ENCODE peak calls at places on chromosome 1, in nine cellular contexts. One of them, this sample, is unnamed.

GRCh38 chr1:243851129-243851756 is 1.2 kb upstream of the AKT3 start:
- DNase-seq in heart left ventricle: no peak
- DNase-seq in progenitor cell of endocrine pancreas: no peak
- DNase-seq in WERI-Rb-1: no peak
- DNase-seq in retinal pigment epithelial cell: no peak
- DNase-seq in ovary: no peak
- DNase-seq in A673: peak
- DNase-seq in H9: no peak
- DNase-seq in epithelial cell of esophagus: peak
- DNase-seq in this sample: no peak

GRCh38 chr1:160460683-160461287 is 60.4 kb downstream of the VANGL2 start:
- DNase-seq in heart left ventricle: no peak
- DNase-seq in progenitor cell of endocrine pancreas: no peak
- DNase-seq in WERI-Rb-1: no peak
- DNase-seq in retinal pigment epithelial cell: no peak
- DNase-seq in ovary: no peak
- DNase-seq in A673: peak
- DNase-seq in H9: no peak
- DNase-seq in epithelial cell of esophagus: no peak
- DNase-seq in this sample: no peak

GRCh38 chr1:229803601-229804217 is 177.7 kb downstream of the URB2 start:
- DNase-seq in heart left ventricle: no peak
- DNase-seq in progenitor cell of endocrine pancreas: no peak
- DNase-seq in WERI-Rb-1: no peak
- DNase-seq in retinal pigment epithelial cell: no peak
- DNase-seq in ovary: no peak
- DNase-seq in A673: no peak
- DNase-seq in H9: no peak
- DNase-seq in epithelial cell of esophagus: peak
- DNase-seq in this sample: no peak

GRCh38 chr1:40877681-40878080 is 15.5 kb upstream of the CITED4 start:
- DNase-seq in heart left ventricle: peak
- DNase-seq in progenitor cell of endocrine pancreas: no peak
- DNase-seq in WERI-Rb-1: peak
- DNase-seq in retinal pigment epithelial cell: peak
- DNase-seq in ovary: peak
- DNase-seq in A673: peak
- DNase-seq in H9: no peak
- DNase-seq in epithelial cell of esophagus: peak
- DNase-seq in this sample: no peak

GRCh38 chr1:84936116-84936810 is 43.3 kb upstream of the LPAR3 start:
- DNase-seq in heart left ventricle: peak
- DNase-seq in progenitor cell of endocrine pancreas: no peak
- DNase-seq in WERI-Rb-1: peak
- DNase-seq in retinal pigment epithelial cell: no peak
- DNase-seq in ovary: no peak
- DNase-seq in A673: peak
- DNase-seq in H9: no peak
- DNase-seq in epithelial cell of esophagus: peak
- DNase-seq in this sample: no peak

GRCh38 chr1:215900684-215901083 is 333.6 kb downstream of the KCTD3 start:
- DNase-seq in heart left ventricle: no peak
- DNase-seq in progenitor cell of endocrine pancreas: no peak
- DNase-seq in WERI-Rb-1: peak
- DNase-seq in retinal pigment epithelial cell: no peak
- DNase-seq in ovary: no peak
- DNase-seq in A673: no peak
- DNase-seq in H9: no peak
- DNase-seq in epithelial cell of esophagus: no peak
- DNase-seq in this sample: no peak

GRCh38 chr1:119771016-119771415 is 2.3 kb upstream of the HMGCS2 start:
- DNase-seq in heart left ventricle: no peak
- DNase-seq in progenitor cell of endocrine pancreas: no peak
- DNase-seq in WERI-Rb-1: peak
- DNase-seq in retinal pigment epithelial cell: no peak
- DNase-seq in ovary: no peak
- DNase-seq in A673: peak
- DNase-seq in H9: no peak
- DNase-seq in epithelial cell of esophagus: no peak
- DNase-seq in this sample: no peak

GRCh38 chr1:167082511-167083027 is 7.6 kb downstream of the GPA33 start:
- DNase-seq in heart left ventricle: no peak
- DNase-seq in progenitor cell of endocrine pancreas: no peak
- DNase-seq in WERI-Rb-1: peak
- DNase-seq in retinal pigment epithelial cell: no peak
- DNase-seq in ovary: no peak
- DNase-seq in A673: no peak
- DNase-seq in H9: no peak
- DNase-seq in epithelial cell of esophagus: peak
- DNase-seq in this sample: peak

GRCh38 chr1:45141247-45142003 is 65.0 kb downstream of the ZSWIM5 start:
- DNase-seq in heart left ventricle: no peak
- DNase-seq in progenitor cell of endocrine pancreas: no peak
- DNase-seq in WERI-Rb-1: no peak
- DNase-seq in retinal pigment epithelial cell: no peak
- DNase-seq in ovary: no peak
- DNase-seq in A673: no peak
- DNase-seq in H9: no peak
- DNase-seq in epithelial cell of esophagus: no peak
- DNase-seq in this sample: no peak

GRCh38 chr1:204758601-204759000 is 73.1 kb upstream of the LRRN2 start:
- DNase-seq in heart left ventricle: no peak
- DNase-seq in progenitor cell of endocrine pancreas: no peak
- DNase-seq in WERI-Rb-1: no peak
- DNase-seq in retinal pigment epithelial cell: no peak
- DNase-seq in ovary: no peak
- DNase-seq in A673: no peak
- DNase-seq in H9: no peak
- DNase-seq in epithelial cell of esophagus: no peak
- DNase-seq in this sample: no peak

GRCh38 chr1:25572708-25573590 is 29.5 kb downstream of the LDLRAP1 start:
- DNase-seq in heart left ventricle: no peak
- DNase-seq in progenitor cell of endocrine pancreas: peak
- DNase-seq in WERI-Rb-1: peak
- DNase-seq in retinal pigment epithelial cell: no peak
- DNase-seq in ovary: peak
- DNase-seq in A673: peak
- DNase-seq in H9: peak
- DNase-seq in epithelial cell of esophagus: peak
- DNase-seq in this sample: peak

GRCh38 chr1:228185641-228185965 is 20.0 kb downstream of the IBA57 start:
- DNase-seq in heart left ventricle: no peak
- DNase-seq in progenitor cell of endocrine pancreas: no peak
- DNase-seq in WERI-Rb-1: no peak
- DNase-seq in retinal pigment epithelial cell: no peak
- DNase-seq in ovary: peak
- DNase-seq in A673: no peak
- DNase-seq in H9: no peak
- DNase-seq in epithelial cell of esophagus: no peak
- DNase-seq in this sample: no peak

GRCh38 chr1:64934115-64934880 is 32.1 kb downstream of the JAK1 start:
- DNase-seq in heart left ventricle: peak
- DNase-seq in progenitor cell of endocrine pancreas: no peak
- DNase-seq in WERI-Rb-1: no peak
- DNase-seq in retinal pigment epithelial cell: no peak
- DNase-seq in ovary: no peak
- DNase-seq in A673: peak
- DNase-seq in H9: no peak
- DNase-seq in epithelial cell of esophagus: peak
- DNase-seq in this sample: no peak

GRCh38 chr1:244163861-244164562 is 112.9 kb downstream of the ZBTB18 start:
- DNase-seq in heart left ventricle: peak
- DNase-seq in progenitor cell of endocrine pancreas: no peak
- DNase-seq in WERI-Rb-1: no peak
- DNase-seq in retinal pigment epithelial cell: peak
- DNase-seq in ovary: no peak
- DNase-seq in A673: peak
- DNase-seq in H9: peak
- DNase-seq in epithelial cell of esophagus: peak
- DNase-seq in this sample: no peak

GRCh38 chr1:221858758-221859157 is 116.9 kb upstream of the DUSP10 start:
- DNase-seq in heart left ventricle: no peak
- DNase-seq in progenitor cell of endocrine pancreas: no peak
- DNase-seq in WERI-Rb-1: no peak
- DNase-seq in retinal pigment epithelial cell: no peak
- DNase-seq in ovary: no peak
- DNase-seq in A673: no peak
- DNase-seq in H9: no peak
- DNase-seq in epithelial cell of esophagus: peak
- DNase-seq in this sample: no peak

DNA sequence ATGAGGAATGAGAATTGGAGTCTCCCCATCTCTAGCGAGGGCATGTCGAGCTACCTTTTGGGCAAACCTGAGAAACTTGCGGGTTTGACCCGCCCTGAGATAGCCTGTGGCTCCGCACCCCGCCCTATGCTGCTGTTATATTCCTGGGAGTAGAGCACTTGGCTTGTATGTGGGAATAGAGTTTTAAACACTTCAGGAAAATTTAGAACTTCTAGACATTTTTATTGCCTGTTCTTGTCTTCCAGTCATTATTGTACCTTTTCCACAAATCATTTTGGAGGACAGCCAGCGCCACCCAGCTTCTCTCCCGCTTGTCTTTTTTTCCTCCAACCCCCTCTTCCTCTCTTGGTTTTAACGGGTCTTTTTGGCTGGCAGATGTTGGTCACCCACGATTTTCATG is 739 bp downstream of the GNPAT start:
- DNase-seq in heart left ventricle: no peak
- DNase-seq in progenitor cell of endocrine pancreas: no peak
- DNase-seq in WERI-Rb-1: no peak
- DNase-seq in retinal pigment epithelial cell: no peak
- DNase-seq in ovary: no peak
- DNase-seq in A673: peak
- DNase-seq in H9: no peak
- DNase-seq in epithelial cell of esophagus: peak
- DNase-seq in this sample: no peak
- TF ChIP-seq CTCF in heart left ventricle: no peak
- TF ChIP-seq CTCF in progenitor cell of endocrine pancreas: no peak
- TF ChIP-seq CTCF in WERI-Rb-1: no peak
- TF ChIP-seq CTCF in retinal pigment epithelial cell: no peak
- TF ChIP-seq CTCF in ovary: no peak
- TF ChIP-seq CTCF in A673: no peak
- TF ChIP-seq CTCF in H9: no peak
- TF ChIP-seq CTCF in epithelial cell of esophagus: no peak
- TF ChIP-seq CTCF in this sample: no peak

DNA sequence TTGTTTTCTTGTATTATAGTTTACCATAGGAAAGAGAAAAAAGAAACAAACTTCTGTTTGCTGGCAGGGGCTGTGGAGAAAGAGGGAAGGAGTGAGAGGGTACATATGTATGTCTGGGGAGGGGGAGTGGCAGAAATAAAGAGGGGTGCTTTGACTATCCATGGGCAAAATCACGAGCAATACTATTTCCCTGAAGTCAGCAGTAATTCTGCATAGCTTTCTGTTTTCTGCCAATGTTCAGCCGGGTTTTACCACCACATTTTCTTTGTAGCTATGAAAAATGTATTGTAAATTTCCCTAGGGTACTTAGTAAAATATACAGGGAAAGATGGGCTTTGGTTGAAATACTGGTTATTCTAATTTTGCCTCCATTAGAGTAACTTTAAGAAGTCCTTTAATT is 45.2 kb upstream of the PGD start:
- DNase-seq in heart left ventricle: no peak
- DNase-seq in progenitor cell of endocrine pancreas: no peak
- DNase-seq in WERI-Rb-1: no peak
- DNase-seq in retinal pigment epithelial cell: no peak
- DNase-seq in ovary: no peak
- DNase-seq in A673: no peak
- DNase-seq in H9: no peak
- DNase-seq in epithelial cell of esophagus: no peak
- DNase-seq in this sample: no peak
- TF ChIP-seq CTCF in heart left ventricle: no peak
- TF ChIP-seq CTCF in progenitor cell of endocrine pancreas: no peak
- TF ChIP-seq CTCF in WERI-Rb-1: no peak
- TF ChIP-seq CTCF in retinal pigment epithelial cell: no peak
- TF ChIP-seq CTCF in ovary: no peak
- TF ChIP-seq CTCF in A673: no peak
- TF ChIP-seq CTCF in H9: no peak
- TF ChIP-seq CTCF in epithelial cell of esophagus: no peak
- TF ChIP-seq CTCF in this sample: no peak

DNA sequence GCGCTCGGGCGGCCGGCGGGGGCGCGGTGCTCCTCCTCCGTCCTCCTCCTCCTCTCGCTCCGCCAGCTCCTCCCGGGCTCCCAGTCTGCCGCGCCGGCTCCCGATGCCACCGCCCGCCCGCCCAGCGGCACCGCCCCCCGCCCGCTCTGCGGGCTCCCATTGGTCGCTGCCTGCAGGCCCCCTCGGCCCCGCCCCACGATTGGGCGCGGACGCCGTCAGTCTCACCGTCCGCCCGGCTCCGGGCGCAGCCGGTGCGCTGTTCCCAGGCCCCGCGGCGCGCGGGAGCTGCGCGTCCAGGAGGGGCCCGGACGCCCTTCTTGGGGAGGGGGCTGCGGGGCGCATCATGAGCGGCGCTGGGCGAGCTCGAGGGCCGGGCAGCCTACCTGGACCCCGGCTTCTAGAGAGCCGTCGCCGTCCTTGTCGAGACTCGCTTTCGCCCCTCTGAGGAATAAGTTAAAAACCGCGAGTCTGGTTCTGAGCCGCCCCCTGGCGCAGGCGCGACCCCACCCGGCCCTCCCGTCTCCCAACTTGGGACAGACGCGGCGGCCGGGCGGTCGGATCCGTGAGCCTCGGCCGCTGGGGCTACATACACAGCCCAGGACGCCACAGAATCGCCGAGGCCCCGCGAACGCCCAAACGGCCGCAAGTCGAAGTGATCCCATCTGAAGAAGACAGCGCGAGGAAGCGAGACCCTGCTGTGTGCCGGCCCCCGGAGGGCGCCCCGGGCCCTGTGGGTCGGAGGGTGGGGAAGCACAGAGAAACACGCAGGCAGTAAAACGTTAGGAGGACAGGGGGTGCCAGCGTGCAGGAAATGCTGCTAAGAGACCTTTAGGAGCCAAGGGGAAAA is at the start of gene SIPA1L2:
- DNase-seq in heart left ventricle: peak
- DNase-seq in progenitor cell of endocrine pancreas: peak
- DNase-seq in WERI-Rb-1: peak
- DNase-seq in retinal pigment epithelial cell: peak
- DNase-seq in ovary: peak
- DNase-seq in A673: peak
- DNase-seq in H9: peak
- DNase-seq in epithelial cell of esophagus: peak
- DNase-seq in this sample: peak
- TF ChIP-seq CTCF in heart left ventricle: peak
- TF ChIP-seq CTCF in progenitor cell of endocrine pancreas: peak
- TF ChIP-seq CTCF in WERI-Rb-1: peak
- TF ChIP-seq CTCF in retinal pigment epithelial cell: peak
- TF ChIP-seq CTCF in ovary: peak
- TF ChIP-seq CTCF in A673: peak
- TF ChIP-seq CTCF in H9: peak
- TF ChIP-seq CTCF in epithelial cell of esophagus: peak
- TF ChIP-seq CTCF in this sample: no peak

DNA sequence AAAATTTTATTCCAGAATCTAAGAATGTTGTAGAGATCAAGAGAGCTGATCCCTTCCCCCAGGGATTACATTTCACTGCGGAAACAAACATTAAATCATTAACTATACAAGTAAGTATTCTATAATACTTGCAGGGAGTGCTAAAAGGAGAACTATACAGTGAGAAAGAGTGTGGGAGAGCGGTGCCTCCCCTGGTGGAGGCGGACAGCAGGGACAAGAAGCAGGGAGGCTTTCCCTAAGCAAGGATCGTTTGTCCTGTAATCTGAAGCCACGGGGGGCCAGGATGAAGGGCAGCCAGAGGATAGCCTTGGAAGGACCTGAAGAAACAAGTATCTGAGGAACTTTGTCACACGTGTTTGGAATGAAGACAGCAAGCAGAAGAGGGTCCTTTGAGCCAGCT is 40.1 kb downstream of the SLC9C2 start:
- DNase-seq in heart left ventricle: no peak
- DNase-seq in progenitor cell of endocrine pancreas: no peak
- DNase-seq in WERI-Rb-1: peak
- DNase-seq in retinal pigment epithelial cell: no peak
- DNase-seq in ovary: no peak
- DNase-seq in A673: peak
- DNase-seq in H9: peak
- DNase-seq in epithelial cell of esophagus: no peak
- DNase-seq in this sample: no peak
- TF ChIP-seq CTCF in heart left ventricle: no peak
- TF ChIP-seq CTCF in progenitor cell of endocrine pancreas: peak
- TF ChIP-seq CTCF in WERI-Rb-1: no peak
- TF ChIP-seq CTCF in retinal pigment epithelial cell: peak
- TF ChIP-seq CTCF in ovary: no peak
- TF ChIP-seq CTCF in A673: peak
- TF ChIP-seq CTCF in H9: peak
- TF ChIP-seq CTCF in epithelial cell of esophagus: peak
- TF ChIP-seq CTCF in this sample: no peak

This sample was measured in mucosa of descending colon.